ENCODE peak calls at places on chromosomes 6 and 20, in ten cellular contexts. Y, B, W, K, R, O, M, L, N and T are unnamed samples.
A peak's percentile ranks its signal among the peaks of the same experiment; 100 is the strongest.

GRCh38 chr20:17797163-17797562 is 97.4 kb downstream of the BANF2 start:
- DNase-seq in W (no peak), Y (no peak), R (no peak), B (no peak), O (no peak), N (no peak), L (no peak), K (no peak), M (no peak), T (no peak)

GRCh38 chr6:143027058-143027457 is 33.6 kb upstream of the AIG1 start:
- DNase-seq in W (peak; percentile 40), L (no peak), K (peak; percentile 76), R (no peak), B (no peak), O (peak; percentile 22), N (peak; percentile 45), Y (no peak), M (peak; percentile 53), T (no peak)

GRCh38 chr6:114997813-114998292 is 655.0 kb upstream of the HS3ST5 start:
- DNase-seq in B (no peak), W (no peak), K (no peak), R (no peak), Y (no peak), O (peak; percentile 1), L (no peak), N (no peak), M (no peak), T (no peak)

GRCh38 chr6:43781941-43782704 is 12.1 kb downstream of the VEGFA start:
- DNase-seq in N (no peak), B (no peak), R (no peak), M (no peak), O (no peak), W (no peak), L (no peak), K (no peak), Y (no peak), T (no peak)

GRCh38 chr6:116388924-116389323 is 18.2 kb downstream of the DSE start:
- DNase-seq in B (no peak), M (no peak), L (no peak), R (no peak), O (no peak), Y (no peak), W (no peak), N (no peak), K (no peak), T (no peak)

GRCh38 chr20:56463428-56463827 is 5.0 kb upstream of the RTF2 start:
- DNase-seq in N (no peak), O (no peak), M (peak; percentile 81), Y (no peak), R (no peak), L (no peak), W (peak; percentile 29), B (no peak), K (no peak), T (no peak)

GRCh38 chr6:155252581-155252980 is 11.2 kb upstream of the CLDN20 start:
- DNase-seq in W (no peak), R (no peak), Y (no peak), L (no peak), N (no peak), O (no peak), M (no peak), B (no peak), K (no peak), T (no peak)

GRCh38 chr6:27260836-27261375 is 13.4 kb downstream of the PRSS16 start:
- DNase-seq in W (no peak), R (no peak), M (no peak), Y (no peak), N (no peak), B (no peak), K (no peak), O (no peak), L (no peak), T (no peak)

GRCh38 chr6:74976026-74976425 is 229.8 kb downstream of the COL12A1 start:
- DNase-seq in L (no peak), B (no peak), M (no peak), O (no peak), Y (no peak), R (no peak), N (no peak), K (no peak), W (no peak), T (no peak)

GRCh38 chr20:1825492-1825891 is 69.7 kb upstream of the SIRPA start:
- DNase-seq in M (no peak), R (no peak), W (no peak), N (no peak), Y (no peak), K (no peak), L (no peak), O (no peak), B (no peak), T (no peak)

GRCh38 chr6:149851461-149851860 is 12.7 kb downstream of the LRP11 start:
- DNase-seq in B (no peak), R (no peak), M (no peak), O (no peak), K (no peak), N (no peak), W (no peak), L (no peak), Y (no peak), T (no peak)

GRCh38 chr6:25578538-25578937 is 73.5 kb upstream of the SCGN start:
- DNase-seq in L (no peak), N (no peak), M (no peak), W (no peak), B (no peak), O (no peak), K (no peak), R (no peak), Y (no peak), T (no peak)

GRCh38 chr20:49888341-49889244 is 26.7 kb downstream of the SPATA2 start:
- DNase-seq in L (peak; percentile 49), B (peak; percentile 76), Y (peak; percentile 17), W (peak; percentile 41), O (peak; percentile 85), N (peak; percentile 42), K (peak; percentile 68), R (peak; percentile 84), M (peak; percentile 73), T (peak; percentile 86)

GRCh38 chr20:6765469-6766058 is 1.9 kb upstream of the BMP2 start:
- DNase-seq in M (no peak), K (no peak), B (peak; percentile 36), N (no peak), L (no peak), O (peak; percentile 50), R (peak; percentile 29), Y (no peak), W (no peak), T (no peak)

GRCh38 chr20:45945678-45946148 is 11.2 kb downstream of the PCIF1 start:
- DNase-seq in O (no peak), W (no peak), R (no peak), Y (no peak), L (no peak), N (no peak), M (no peak), B (no peak), K (no peak), T (no peak)

GRCh38 chr6:121520337-121521163 is 85.1 kb downstream of the GJA1 start:
- DNase-seq in M (no peak), O (peak; percentile 47), Y (no peak), K (no peak), L (no peak), W (no peak), B (no peak), R (no peak), N (no peak), T (no peak)

GRCh38 chr6:39402239-39402751 is 79.8 kb upstream of the KCNK16 start:
- DNase-seq in M (no peak), O (no peak), B (peak; percentile 89), R (no peak), Y (no peak), N (no peak), L (no peak), K (no peak), W (no peak), T (no peak)

GRCh38 chr20:4691753-4692152 is 30.0 kb upstream of the PRND start:
- DNase-seq in M (no peak), L (no peak), K (no peak), R (no peak), Y (no peak), N (no peak), O (no peak), B (no peak), W (no peak), T (no peak)

GRCh38 chr6:143940011-143940597 is 68.0 kb downstream of the PLAGL1 start:
- DNase-seq in L (no peak), W (peak; percentile 49), Y (peak; percentile 17), R (peak; percentile 81), N (peak; percentile 47), O (peak; percentile 64), B (no peak), K (peak; percentile 76), M (peak; percentile 76), T (no peak)

GRCh38 chr6:136889271-136890193 is 32.6 kb upstream of the SLC35D3 start:
- DNase-seq in W (no peak), Y (no peak), R (no peak), N (no peak), B (no peak), L (no peak), M (no peak), O (no peak), K (no peak), T (no peak)

GRCh38 chr20:30922129-30922528 is 335.3 kb upstream of the DEFB115 start:
- DNase-seq in L (no peak), Y (no peak), K (no peak), M (no peak), W (no peak), N (no peak), B (no peak), R (no peak), O (no peak), T (no peak)

GRCh38 chr20:58660855-58661254 is 9.8 kb downstream of the STX16 start:
- DNase-seq in M (no peak), B (no peak), L (no peak), O (no peak), N (peak; percentile 23), W (no peak), K (peak; percentile 21), R (no peak), Y (no peak), T (no peak)

GRCh38 chr20:37681384-37681977 is 12.3 kb upstream of the CTNNBL1 start:
- DNase-seq in Y (no peak), N (no peak), O (no peak), M (no peak), K (no peak), R (no peak), W (no peak), B (no peak), L (no peak), T (no peak)

GRCh38 chr6:120632975-120633374 is 701.3 kb downstream of the TBC1D32 start:
- DNase-seq in L (no peak), W (no peak), B (no peak), M (no peak), K (no peak), Y (no peak), R (no peak), N (no peak), O (no peak), T (no peak)

GRCh38 chr6:131682427-131682826 is 18.8 kb downstream of the OR2A4 start:
- DNase-seq in B (no peak), W (no peak), Y (no peak), O (no peak), R (no peak), M (no peak), N (no peak), K (no peak), L (no peak), T (no peak)

GRCh38 chr6:170404697-170405096 is 98.1 kb downstream of the FAM120B start:
- DNase-seq in K (no peak), N (no peak), L (no peak), M (no peak), Y (no peak), W (no peak), B (no peak), R (no peak), O (no peak), T (no peak)

GRCh38 chr6:89952696-89953095 is 58.4 kb downstream of the GJA10 start:
- DNase-seq in R (no peak), N (peak; percentile 62), O (no peak), B (peak; percentile 64), M (peak; percentile 88), Y (peak; percentile 30), W (peak; percentile 87), L (no peak), K (peak; percentile 70), T (no peak)

GRCh38 chr20:40493071-40493470 is 196.0 kb downstream of the MAFB start:
- DNase-seq in L (no peak), B (no peak), M (no peak), O (no peak), W (no peak), N (no peak), Y (no peak), K (no peak), R (no peak), T (no peak)